ENCODE peak calls at places on chromosomes 13 and 19, in seven cellular contexts. K is heart right ventricle, H is left lung, I is left ventricle myocardium inferior, P is stomach, J is A673, D is lung. M is an unnamed sample. For H3K4me1, the result is how much of the 10 kb centered on the place peaks cover.

GRCh38 chr19:6963937-6964336 is 57.3 kb downstream of the MBD3L2B start:
- DNase-seq in J (peak), I (no peak), D (no peak), H (no peak), P (no peak), K (no peak), M (peak)

GRCh38 chr13:78098249-78098648 is 179.6 kb upstream of the EDNRB start:
- DNase-seq in K (no peak), P (no peak), I (no peak), J (no peak), D (no peak), H (no peak), M (no peak)

GRCh38 chr13:106372199-106373160 is 163.0 kb downstream of the EFNB2 start:
- DNase-seq in P (no peak), D (no peak), K (no peak), H (no peak), I (no peak), J (no peak), M (no peak)

GRCh38 chr19:10191347-10191746 is 3.4 kb downstream of the DNMT1 start:
- DNase-seq in D (no peak), I (no peak), J (no peak), H (no peak), P (peak), K (peak), M (no peak)

GRCh38 chr13:22665531-22665930 is 515.2 kb upstream of the SGCG start:
- DNase-seq in K (no peak), D (no peak), H (no peak), J (no peak), P (no peak), I (no peak), M (no peak)

GRCh38 chr19:47157455-47158321 is 27.1 kb downstream of the SAE1 start:
- DNase-seq in K (peak), J (no peak), P (peak), H (no peak), I (peak), D (peak), M (peak)

GRCh38 chr19:52494518-52494917 is 33.0 kb upstream of the ZNF808 start:
- DNase-seq in H (no peak), K (no peak), I (no peak), P (no peak), D (no peak), J (no peak), M (no peak)

GRCh38 chr13:113632706-113633484 is 25.1 kb downstream of the ATP4B start:
- DNase-seq in K (no peak), I (peak), D (no peak), P (no peak), J (no peak), H (no peak), M (peak)

GRCh38 chr13:112532837-112533745 is 54.9 kb downstream of the TUBGCP3 start:
- DNase-seq in K (no peak), D (no peak), J (no peak), H (no peak), P (no peak), I (no peak), M (no peak)

GRCh38 chr13:114078501-114079451 is 53.6 kb downstream of the RASA3 start:
- DNase-seq in D (no peak), H (peak), P (peak), K (no peak), I (peak), J (no peak), M (peak)

GRCh38 chr19:35497406-35497805 is 7.1 kb upstream of the KRTDAP start:
- DNase-seq in K (no peak), H (no peak), J (no peak), I (no peak), P (no peak), D (no peak), M (no peak)

GRCh38 chr13:90321281-90321931 is 1026.1 kb upstream of the MIR17HG start:
- DNase-seq in K (no peak), H (no peak), D (no peak), P (no peak), I (no peak), J (no peak), M (no peak)

GRCh38 chr19:29525901-29526729 is at the start of gene VSTM2B:
- DNase-seq in I (no peak), D (no peak), J (no peak), P (no peak), H (no peak), K (no peak), M (no peak)

GRCh38 chr19:35995655-35995993 is 636 bp downstream of the SDHAF1 start:
- DNase-seq in J (peak), P (no peak), D (peak), I (peak), K (peak), H (peak), M (peak)

GRCh38 chr19:45515081-45515624 is 7.9 kb downstream of the VASP start:
- DNase-seq in K (peak), J (no peak), I (peak), D (peak), P (no peak), H (peak), M (peak)

GRCh38 chr13:42574435-42575311 is 721 bp downstream of the TNFSF11 start:
- DNase-seq in I (no peak), H (peak), J (no peak), D (no peak), P (no peak), K (no peak), M (peak)

GRCh38 chr13:111323549-111323948 is 3.1 kb downstream of the TEX29 start:
- DNase-seq in H (no peak), J (no peak), I (no peak), P (peak), D (no peak), K (no peak), M (no peak)

GRCh38 chr19:789473-790052 is 7.7 kb upstream of the PTBP1 start:
- DNase-seq in I (no peak), D (no peak), J (no peak), H (no peak), P (no peak), K (peak), M (no peak)

GRCh38 chr19:4687396-4687795 is 17.3 kb upstream of the MYDGF start:
- DNase-seq in P (peak), D (no peak), J (no peak), I (no peak), K (no peak), H (no peak), M (no peak)

GRCh38 chr13:67231481-67231940 is 1.4 kb upstream of the PCDH9 start:
- DNase-seq in P (no peak), I (no peak), H (no peak), D (no peak), K (no peak), J (no peak), M (no peak)
- TF ChIP-seq CTCF in P (no peak), I (no peak), H (no peak), D (no peak), K (no peak), J (no peak), M (no peak)

GRCh38 chr19:43781630-43782310 is 997 bp upstream of the KCNN4 start:
- DNase-seq in K (no peak), J (no peak), P (no peak), I (no peak), D (no peak), H (no peak), M (no peak)

GRCh38 chr19:43782311-43782660 is 1.5 kb upstream of the KCNN4 start:
- DNase-seq in P (no peak), D (no peak), J (no peak), K (no peak), H (no peak), I (no peak), M (no peak)

GRCh38 chr19:43779820-43780219 is 953 bp downstream of the KCNN4 start:
- DNase-seq in I (no peak), H (no peak), P (no peak), J (no peak), D (no peak), K (no peak), M (no peak)

GRCh38 chr19:43779147-43779819 is 1.5 kb downstream of the KCNN4 start:
- DNase-seq in P (peak), K (no peak), D (no peak), I (peak), J (no peak), H (peak), M (peak)

DNA sequence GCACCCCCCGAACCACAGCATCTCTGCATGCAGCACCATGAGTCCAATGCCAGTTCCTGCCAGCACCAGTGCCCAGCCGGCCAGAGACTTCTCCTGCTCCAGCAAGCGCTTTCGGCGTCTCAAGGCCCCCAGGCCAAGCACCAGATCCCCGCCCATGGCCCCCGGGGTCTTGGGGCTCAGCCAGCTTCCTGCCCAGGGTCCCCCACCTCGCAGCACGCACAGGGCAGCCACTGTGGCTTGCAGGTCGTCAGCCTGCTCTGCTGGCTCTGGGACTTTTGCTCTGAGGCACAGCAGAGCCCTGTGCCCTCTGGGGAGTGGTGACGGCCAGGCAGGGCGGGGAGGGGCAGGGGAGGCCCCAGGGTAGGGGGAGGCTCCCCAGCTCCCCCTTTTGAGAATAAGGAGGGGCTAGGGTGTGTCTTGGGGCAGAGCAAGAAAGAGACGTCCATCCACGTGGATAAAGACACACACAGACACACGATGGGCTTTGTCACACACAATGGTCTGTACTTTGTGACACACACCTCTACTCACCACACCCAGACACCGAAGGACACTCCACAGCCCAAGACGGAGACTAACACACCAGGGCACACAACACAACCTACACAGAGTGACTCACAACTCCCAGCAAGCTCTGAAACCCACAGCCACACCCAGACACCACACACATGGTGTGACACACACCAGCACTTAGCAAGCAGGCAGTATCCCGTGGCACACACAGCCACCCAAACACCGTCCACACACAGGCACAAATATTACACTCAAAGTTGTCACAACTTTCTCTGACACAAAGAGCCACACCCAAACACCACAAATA is at the start of gene KCNN4:
- DNase-seq in K (no peak), J (no peak), H (peak), D (no peak), P (peak), I (no peak), M (peak)
- H3K4me1 ChIP-seq in K (under half), J (under half), H (under half), D (under half), P (half or more), I (under half), M (under half)

GRCh38 chr19:15831626-15832025 is 16.2 kb upstream of the OR10H1 start:
- DNase-seq in K (no peak), D (no peak), J (no peak), P (no peak), H (no peak), I (no peak), M (no peak)

GRCh38 chr19:15829277-15829770 is 13.9 kb upstream of the OR10H1 start:
- DNase-seq in D (no peak), J (no peak), P (no peak), H (no peak), I (no peak), K (no peak), M (no peak)

GRCh38 chr19:15825753-15826152 is 10.3 kb upstream of the OR10H1 start:
- DNase-seq in J (no peak), P (no peak), D (no peak), I (no peak), K (no peak), H (no peak), M (no peak)

GRCh38 chr19:15828121-15828620 is 12.7 kb upstream of the OR10H1 start:
- DNase-seq in J (no peak), P (no peak), I (no peak), H (no peak), K (no peak), D (no peak), M (no peak)

GRCh38 chr19:15829786-15830185 is 14.3 kb upstream of the OR10H1 start:
- DNase-seq in H (no peak), I (no peak), D (no peak), P (no peak), J (no peak), K (no peak), M (no peak)
- H3K27ac ChIP-seq in H (no peak), I (no peak), D (no peak), P (no peak), J (no peak), K (no peak), M (no peak)

GRCh38 chr19:16025108-16026101 is 50.9 kb upstream of the TPM4 start:
- DNase-seq in I (no peak), K (no peak), J (no peak), D (no peak), P (peak), H (no peak), M (no peak)
- TF ChIP-seq CTCF in I (peak), K (no peak), J (no peak), D (peak), P (no peak), H (no peak), M (peak)

GRCh38 chr19:32744555-32745325 is 25.2 kb downstream of the TDRD12 start:
- DNase-seq in I (no peak), J (no peak), P (no peak), H (no peak), K (no peak), D (no peak), M (no peak)

GRCh38 chr19:32748497-32748896 is 28.9 kb downstream of the TDRD12 start:
- DNase-seq in D (no peak), J (peak), P (no peak), K (no peak), H (no peak), I (no peak), M (no peak)

GRCh38 chr19:32743447-32743846 is 23.9 kb downstream of the TDRD12 start:
- DNase-seq in H (no peak), J (no peak), P (no peak), K (no peak), D (no peak), I (no peak), M (no peak)

GRCh38 chr19:32748948-32749347 is 29.4 kb downstream of the TDRD12 start:
- DNase-seq in P (no peak), H (no peak), I (no peak), J (no peak), K (no peak), D (no peak), M (no peak)

DNA sequence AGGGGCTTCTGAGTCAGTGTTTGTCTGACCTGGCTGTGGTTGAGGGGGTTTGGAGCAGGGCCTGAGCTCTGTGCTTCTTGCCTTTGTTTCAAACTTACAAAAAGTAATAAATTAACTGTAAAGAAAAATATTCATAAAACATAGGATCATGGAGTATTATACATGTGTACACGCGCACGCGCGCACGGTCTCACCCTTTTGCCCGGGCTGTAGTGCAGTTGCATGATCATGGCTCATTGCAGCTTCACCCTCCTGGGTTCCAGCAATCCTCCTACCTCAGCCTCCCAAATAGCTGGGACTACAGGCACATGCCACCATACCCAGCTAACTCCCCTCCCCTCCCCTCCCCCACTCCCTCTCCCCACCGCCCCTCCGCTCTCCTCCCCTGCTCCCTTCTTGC is 23.5 kb downstream of the TDRD12 start:
- DNase-seq in I (no peak), D (no peak), K (no peak), P (no peak), H (no peak), J (no peak), M (no peak)
- H3K4me1 ChIP-seq in I (under half), D (under half), K (under half), P (under half), H (under half), J (under half), M (under half)

DNA sequence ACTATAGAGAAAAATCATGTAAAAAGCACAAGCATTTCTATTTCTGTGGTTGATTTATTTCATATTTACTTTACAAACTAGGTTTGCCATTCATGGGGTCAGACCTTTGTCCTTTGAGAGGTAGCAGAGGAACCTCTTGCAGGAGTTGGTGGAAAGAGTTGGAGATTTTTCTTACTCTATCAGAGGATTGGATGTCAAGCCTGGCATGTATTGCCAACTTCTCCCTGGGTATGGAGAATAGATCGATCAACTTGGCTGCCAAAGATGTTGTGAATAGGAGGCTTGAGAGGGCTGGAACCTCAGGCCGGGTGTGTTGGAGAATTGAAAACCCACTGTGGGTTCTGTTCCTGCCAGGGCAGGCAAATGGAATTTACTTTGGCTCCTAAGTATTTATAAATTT is 81.2 kb downstream of the WDFY2 start:
- DNase-seq in H (no peak), J (no peak), P (no peak), K (no peak), I (no peak), D (no peak), M (no peak)
- H3K27ac ChIP-seq in H (no peak), J (peak), P (no peak), K (no peak), I (no peak), D (no peak), M (no peak)

GRCh38 chr13:80341098-80341701 is at the start of gene SPRY2:
- DNase-seq in K (peak), D (peak), J (peak), H (peak), I (peak), P (peak), M (peak)
- TF ChIP-seq CTCF in K (no peak), D (no peak), J (no peak), H (no peak), I (peak), P (no peak), M (peak)

GRCh38 chr19:41754596-41754995 is 734 bp upstream of the CEACAM6 start:
- DNase-seq in I (no peak), J (no peak), P (no peak), H (no peak), D (peak), K (no peak), M (no peak)
- H3K4me1 ChIP-seq in I (under half), J (under half), P (under half), H (under half), D (under half), K (under half), M (under half)

DNA sequence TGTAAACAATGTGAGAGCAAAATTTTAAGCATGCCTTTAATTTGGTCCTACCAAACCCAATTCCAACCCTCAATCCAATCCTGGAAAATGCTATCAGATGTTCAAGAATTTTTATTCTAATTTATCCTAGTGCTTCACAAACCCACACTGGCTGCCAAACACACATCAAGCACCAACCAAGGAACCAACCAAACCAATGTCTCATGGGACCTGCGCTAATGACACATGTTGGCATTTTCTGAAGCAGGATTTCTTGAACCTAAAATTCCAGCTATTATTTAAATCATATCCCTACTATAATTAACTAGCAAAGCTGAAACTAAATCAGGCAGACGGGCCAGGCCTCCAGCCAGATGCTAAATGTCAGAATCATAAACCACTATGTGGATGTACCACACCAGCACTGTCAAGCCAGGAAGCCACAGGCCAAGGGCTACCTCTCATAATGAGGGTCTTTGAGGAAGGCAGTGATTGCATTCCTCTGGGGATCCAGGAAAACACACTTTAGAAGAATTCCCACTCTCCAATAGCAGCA is 5.8 kb downstream of the LATS2 start:
- DNase-seq in I (no peak), K (no peak), J (no peak), H (no peak), D (no peak), P (no peak), M (no peak)
- H3K27ac ChIP-seq in I (peak), K (peak), J (no peak), H (no peak), D (no peak), P (peak), M (no peak)

GRCh38 chr19:17775245-17775927 is 19.6 kb upstream of the B3GNT3 start:
- DNase-seq in P (peak), K (no peak), H (no peak), I (no peak), D (no peak), J (no peak), M (no peak)
- TF ChIP-seq CTCF in P (no peak), K (no peak), H (no peak), I (peak), D (peak), J (peak), M (peak)